ENCODE peak calls at places on chromosomes 5 and 9, in five cellular contexts. One of them, this sample, is unnamed.

GRCh38 chr9:122265265-122265900 is 701 bp downstream of the MRRF start:
- DNase-seq in stimulated activated CD8-positive, alpha-beta memory T cell treated with anti-CD3 and anti-CD28 coated beads, Interleukin-15, amount 100 ng/mL, for 24 hours: peak
- DNase-seq in NCI-H1105 treated with DMSO at 0.1 percent for 48 hours: no peak
- DNase-seq in GM23338: peak
- DNase-seq in MCF 10A: peak
- DNase-seq in this sample: no peak

GRCh38 chr5:123209163-123210013 is 120.3 kb downstream of the PRDM6 start:
- DNase-seq in stimulated activated CD8-positive, alpha-beta memory T cell treated with anti-CD3 and anti-CD28 coated beads, Interleukin-15, amount 100 ng/mL, for 24 hours: no peak
- DNase-seq in GM23338: no peak
- DNase-seq in MCF 10A: peak
- DNase-seq in NCI-H1105 treated with DMSO at 0.1 percent for 48 hours: no peak
- DNase-seq in this sample: no peak

GRCh38 chr9:134370638-134371037 is 44.4 kb downstream of the RXRA start:
- DNase-seq in NCI-H1105 treated with DMSO at 0.1 percent for 48 hours: no peak
- DNase-seq in stimulated activated CD8-positive, alpha-beta memory T cell treated with anti-CD3 and anti-CD28 coated beads, Interleukin-15, amount 100 ng/mL, for 24 hours: no peak
- DNase-seq in GM23338: no peak
- DNase-seq in MCF 10A: no peak
- DNase-seq in this sample: no peak

GRCh38 chr9:20191239-20191840 is 402.5 kb upstream of the SLC24A2 start:
- DNase-seq in GM23338: no peak
- DNase-seq in stimulated activated CD8-positive, alpha-beta memory T cell treated with anti-CD3 and anti-CD28 coated beads, Interleukin-15, amount 100 ng/mL, for 24 hours: no peak
- DNase-seq in NCI-H1105 treated with DMSO at 0.1 percent for 48 hours: no peak
- DNase-seq in MCF 10A: no peak
- DNase-seq in this sample: no peak

GRCh38 chr9:20815923-20816703 is 132.1 kb downstream of the FOCAD start:
- DNase-seq in NCI-H1105 treated with DMSO at 0.1 percent for 48 hours: no peak
- DNase-seq in MCF 10A: no peak
- DNase-seq in stimulated activated CD8-positive, alpha-beta memory T cell treated with anti-CD3 and anti-CD28 coated beads, Interleukin-15, amount 100 ng/mL, for 24 hours: no peak
- DNase-seq in GM23338: no peak
- DNase-seq in this sample: no peak

GRCh38 chr5:132684496-132684895 is 10.7 kb downstream of the IL4 start:
- DNase-seq in MCF 10A: no peak
- DNase-seq in stimulated activated CD8-positive, alpha-beta memory T cell treated with anti-CD3 and anti-CD28 coated beads, Interleukin-15, amount 100 ng/mL, for 24 hours: no peak
- DNase-seq in GM23338: no peak
- DNase-seq in NCI-H1105 treated with DMSO at 0.1 percent for 48 hours: no peak
- DNase-seq in this sample: no peak

GRCh38 chr5:126745259-126745992 is 31.5 kb upstream of the LMNB1 start:
- DNase-seq in stimulated activated CD8-positive, alpha-beta memory T cell treated with anti-CD3 and anti-CD28 coated beads, Interleukin-15, amount 100 ng/mL, for 24 hours: no peak
- DNase-seq in GM23338: no peak
- DNase-seq in MCF 10A: peak
- DNase-seq in NCI-H1105 treated with DMSO at 0.1 percent for 48 hours: peak
- DNase-seq in this sample: no peak

GRCh38 chr5:103031607-103032006 is 88.3 kb downstream of the GIN1 start:
- DNase-seq in MCF 10A: no peak
- DNase-seq in stimulated activated CD8-positive, alpha-beta memory T cell treated with anti-CD3 and anti-CD28 coated beads, Interleukin-15, amount 100 ng/mL, for 24 hours: no peak
- DNase-seq in NCI-H1105 treated with DMSO at 0.1 percent for 48 hours: no peak
- DNase-seq in GM23338: peak
- DNase-seq in this sample: no peak

GRCh38 chr5:102554092-102554491 is 55.3 kb upstream of the SLCO6A1 start:
- DNase-seq in stimulated activated CD8-positive, alpha-beta memory T cell treated with anti-CD3 and anti-CD28 coated beads, Interleukin-15, amount 100 ng/mL, for 24 hours: no peak
- DNase-seq in NCI-H1105 treated with DMSO at 0.1 percent for 48 hours: no peak
- DNase-seq in MCF 10A: no peak
- DNase-seq in GM23338: peak
- DNase-seq in this sample: no peak

GRCh38 chr9:132987021-132987620 is 8.6 kb downstream of the GFI1B start:
- DNase-seq in GM23338: no peak
- DNase-seq in stimulated activated CD8-positive, alpha-beta memory T cell treated with anti-CD3 and anti-CD28 coated beads, Interleukin-15, amount 100 ng/mL, for 24 hours: no peak
- DNase-seq in MCF 10A: no peak
- DNase-seq in NCI-H1105 treated with DMSO at 0.1 percent for 48 hours: no peak
- DNase-seq in this sample: no peak

GRCh38 chr5:107542831-107543231 is 127.9 kb downstream of the EFNA5 start:
- DNase-seq in NCI-H1105 treated with DMSO at 0.1 percent for 48 hours: no peak
- DNase-seq in GM23338: no peak
- DNase-seq in stimulated activated CD8-positive, alpha-beta memory T cell treated with anti-CD3 and anti-CD28 coated beads, Interleukin-15, amount 100 ng/mL, for 24 hours: no peak
- DNase-seq in MCF 10A: peak
- DNase-seq in this sample: no peak

GRCh38 chr5:82406200-82406773 is 128.1 kb upstream of the RPS23 start:
- DNase-seq in MCF 10A: peak
- DNase-seq in NCI-H1105 treated with DMSO at 0.1 percent for 48 hours: no peak
- DNase-seq in stimulated activated CD8-positive, alpha-beta memory T cell treated with anti-CD3 and anti-CD28 coated beads, Interleukin-15, amount 100 ng/mL, for 24 hours: no peak
- DNase-seq in GM23338: peak
- DNase-seq in this sample: peak

GRCh38 chr5:124742983-124743533 is 3.4 kb downstream of the ZNF608 start:
- DNase-seq in stimulated activated CD8-positive, alpha-beta memory T cell treated with anti-CD3 and anti-CD28 coated beads, Interleukin-15, amount 100 ng/mL, for 24 hours: no peak
- DNase-seq in GM23338: no peak
- DNase-seq in MCF 10A: peak
- DNase-seq in NCI-H1105 treated with DMSO at 0.1 percent for 48 hours: no peak
- DNase-seq in this sample: peak

GRCh38 chr9:23769307-23769935 is 56.6 kb downstream of the ELAVL2 start:
- DNase-seq in stimulated activated CD8-positive, alpha-beta memory T cell treated with anti-CD3 and anti-CD28 coated beads, Interleukin-15, amount 100 ng/mL, for 24 hours: no peak
- DNase-seq in NCI-H1105 treated with DMSO at 0.1 percent for 48 hours: no peak
- DNase-seq in GM23338: peak
- DNase-seq in MCF 10A: peak
- DNase-seq in this sample: no peak

GRCh38 chr5:132237141-132237540 is 9.5 kb upstream of the P4HA2 start:
- DNase-seq in GM23338: no peak
- DNase-seq in stimulated activated CD8-positive, alpha-beta memory T cell treated with anti-CD3 and anti-CD28 coated beads, Interleukin-15, amount 100 ng/mL, for 24 hours: no peak
- DNase-seq in MCF 10A: no peak
- DNase-seq in NCI-H1105 treated with DMSO at 0.1 percent for 48 hours: no peak
- DNase-seq in this sample: no peak

GRCh38 chr5:10761842-10762165 is 770 bp upstream of the DAP start:
- DNase-seq in MCF 10A: no peak
- DNase-seq in GM23338: no peak
- DNase-seq in NCI-H1105 treated with DMSO at 0.1 percent for 48 hours: no peak
- DNase-seq in stimulated activated CD8-positive, alpha-beta memory T cell treated with anti-CD3 and anti-CD28 coated beads, Interleukin-15, amount 100 ng/mL, for 24 hours: no peak
- DNase-seq in this sample: no peak

GRCh38 chr5:52831776-52832511 is 44.2 kb downstream of the ITGA1 start:
- DNase-seq in GM23338: no peak
- DNase-seq in MCF 10A: no peak
- DNase-seq in stimulated activated CD8-positive, alpha-beta memory T cell treated with anti-CD3 and anti-CD28 coated beads, Interleukin-15, amount 100 ng/mL, for 24 hours: no peak
- DNase-seq in NCI-H1105 treated with DMSO at 0.1 percent for 48 hours: no peak
- DNase-seq in this sample: no peak

GRCh38 chr5:23033864-23034263 is 180.7 kb upstream of the CDH12 start:
- DNase-seq in MCF 10A: no peak
- DNase-seq in GM23338: no peak
- DNase-seq in stimulated activated CD8-positive, alpha-beta memory T cell treated with anti-CD3 and anti-CD28 coated beads, Interleukin-15, amount 100 ng/mL, for 24 hours: no peak
- DNase-seq in NCI-H1105 treated with DMSO at 0.1 percent for 48 hours: no peak
- DNase-seq in this sample: no peak

GRCh38 chr9:81849631-81850259 is 78.5 kb upstream of the SPATA31D4 start:
- DNase-seq in GM23338: peak
- DNase-seq in stimulated activated CD8-positive, alpha-beta memory T cell treated with anti-CD3 and anti-CD28 coated beads, Interleukin-15, amount 100 ng/mL, for 24 hours: no peak
- DNase-seq in MCF 10A: peak
- DNase-seq in NCI-H1105 treated with DMSO at 0.1 percent for 48 hours: no peak
- DNase-seq in this sample: no peak

GRCh38 chr9:91421022-91421765 is 2.4 kb downstream of the NFIL3 start:
- DNase-seq in NCI-H1105 treated with DMSO at 0.1 percent for 48 hours: no peak
- DNase-seq in MCF 10A: no peak
- DNase-seq in stimulated activated CD8-positive, alpha-beta memory T cell treated with anti-CD3 and anti-CD28 coated beads, Interleukin-15, amount 100 ng/mL, for 24 hours: no peak
- DNase-seq in GM23338: peak
- DNase-seq in this sample: peak

GRCh38 chr5:68911840-68912690 is 181.7 kb upstream of the SLC30A5 start:
- DNase-seq in stimulated activated CD8-positive, alpha-beta memory T cell treated with anti-CD3 and anti-CD28 coated beads, Interleukin-15, amount 100 ng/mL, for 24 hours: no peak
- DNase-seq in NCI-H1105 treated with DMSO at 0.1 percent for 48 hours: no peak
- DNase-seq in MCF 10A: peak
- DNase-seq in GM23338: no peak
- DNase-seq in this sample: no peak

GRCh38 chr9:133470988-133471387 is 7.9 kb downstream of the SLC2A6 start:
- DNase-seq in NCI-H1105 treated with DMSO at 0.1 percent for 48 hours: no peak
- DNase-seq in stimulated activated CD8-positive, alpha-beta memory T cell treated with anti-CD3 and anti-CD28 coated beads, Interleukin-15, amount 100 ng/mL, for 24 hours: no peak
- DNase-seq in MCF 10A: no peak
- DNase-seq in GM23338: no peak
- DNase-seq in this sample: no peak

GRCh38 chr5:132814441-132815294 is 1.6 kb downstream of the SOWAHA start:
- DNase-seq in NCI-H1105 treated with DMSO at 0.1 percent for 48 hours: no peak
- DNase-seq in MCF 10A: no peak
- DNase-seq in stimulated activated CD8-positive, alpha-beta memory T cell treated with anti-CD3 and anti-CD28 coated beads, Interleukin-15, amount 100 ng/mL, for 24 hours: no peak
- DNase-seq in GM23338: peak
- DNase-seq in this sample: peak

GRCh38 chr9:121249563-121249962 is 18.4 kb upstream of the GSN start:
- DNase-seq in NCI-H1105 treated with DMSO at 0.1 percent for 48 hours: no peak
- DNase-seq in MCF 10A: no peak
- DNase-seq in stimulated activated CD8-positive, alpha-beta memory T cell treated with anti-CD3 and anti-CD28 coated beads, Interleukin-15, amount 100 ng/mL, for 24 hours: no peak
- DNase-seq in GM23338: no peak
- DNase-seq in this sample: no peak

GRCh38 chr9:121725008-121725795 is 73.8 kb downstream of the DAB2IP start:
- DNase-seq in GM23338: no peak
- DNase-seq in NCI-H1105 treated with DMSO at 0.1 percent for 48 hours: no peak
- DNase-seq in MCF 10A: peak
- DNase-seq in stimulated activated CD8-positive, alpha-beta memory T cell treated with anti-CD3 and anti-CD28 coated beads, Interleukin-15, amount 100 ng/mL, for 24 hours: no peak
- DNase-seq in this sample: no peak

GRCh38 chr5:134242146-134242545 is 16.3 kb upstream of the PPP2CA start:
- DNase-seq in stimulated activated CD8-positive, alpha-beta memory T cell treated with anti-CD3 and anti-CD28 coated beads, Interleukin-15, amount 100 ng/mL, for 24 hours: no peak
- DNase-seq in NCI-H1105 treated with DMSO at 0.1 percent for 48 hours: no peak
- DNase-seq in MCF 10A: peak
- DNase-seq in GM23338: no peak
- DNase-seq in this sample: no peak

GRCh38 chr9:135220601-135221575 is 133.4 kb downstream of the OLFM1 start:
- DNase-seq in MCF 10A: no peak
- DNase-seq in stimulated activated CD8-positive, alpha-beta memory T cell treated with anti-CD3 and anti-CD28 coated beads, Interleukin-15, amount 100 ng/mL, for 24 hours: no peak
- DNase-seq in GM23338: no peak
- DNase-seq in NCI-H1105 treated with DMSO at 0.1 percent for 48 hours: no peak
- DNase-seq in this sample: no peak